ENCODE peak calls at places on chromosomes 11 and 22, in four cellular contexts. G is OCI-LY7, C is esophagus muscularis mucosa, B is MM.1S. Q is an unnamed sample.

GRCh38 chr11:2296913-2297622 is 4.7 kb downstream of the C11orf21 start:
- DNase-seq in G (no peak), C (no peak), B (no peak), Q (peak)

GRCh38 chr11:116172156-116172555 is 600.6 kb downstream of the BUD13 start:
- DNase-seq in G (no peak), C (peak), B (no peak), Q (no peak)

GRCh38 chr22:24925586-24926427 is 20.7 kb downstream of the LHFPL7 start:
- DNase-seq in G (no peak), C (no peak), B (no peak), Q (no peak)

GRCh38 chr11:71543866-71544265 is 4.4 kb upstream of the KRTAP5-9 start:
- DNase-seq in G (peak), C (no peak), B (no peak), Q (no peak)

GRCh38 chr11:128603003-128603715 is 15.8 kb upstream of the ETS1 start:
- DNase-seq in G (no peak), C (no peak), B (no peak), Q (no peak)

GRCh38 chr11:45092901-45093760 is 53.3 kb upstream of the PRDM11 start:
- DNase-seq in G (no peak), C (no peak), B (no peak), Q (no peak)

GRCh38 chr11:71420455-71421241 is 27.5 kb downstream of the DHCR7 start:
- DNase-seq in G (peak), C (no peak), B (peak), Q (peak)

GRCh38 chr11:65430406-65431217 is 8.0 kb downstream of the NEAT1 start:
- DNase-seq in G (peak), C (no peak), B (peak), Q (no peak)

GRCh38 chr22:37273126-37273845 is 9.0 kb upstream of the CYTH4 start:
- DNase-seq in G (no peak), C (no peak), B (no peak), Q (peak)

GRCh38 chr11:3840870-3841425 is at the start of gene RHOG:
- DNase-seq in G (peak), C (peak), B (peak), Q (peak)

GRCh38 chr11:109033627-109034340 is 368.9 kb downstream of the DDX10 start:
- DNase-seq in G (no peak), C (peak), B (no peak), Q (peak)

GRCh38 chr22:20378110-20378509 is 15.8 kb upstream of the ZNF74 start:
- DNase-seq in G (no peak), C (no peak), B (no peak), Q (peak)

GRCh38 chr11:20154381-20154780 is 5.9 kb downstream of the DBX1 start:
- DNase-seq in G (no peak), C (no peak), B (no peak), Q (peak)

GRCh38 chr11:26286472-26287066 is 45.4 kb upstream of the ANO3 start:
- DNase-seq in G (peak), C (no peak), B (no peak), Q (peak)

GRCh38 chr22:43859176-43859575 is 3.1 kb downstream of the SULT4A1 start:
- DNase-seq in G (no peak), C (no peak), B (no peak), Q (peak)

GRCh38 chr11:75762885-75763284 is 5.7 kb upstream of the DGAT2 start:
- DNase-seq in G (no peak), C (no peak), B (no peak), Q (peak)

GRCh38 chr11:32435511-32435946 is at the start of gene WT1:
- DNase-seq in G (no peak), C (no peak), B (no peak), Q (no peak)

GRCh38 chr11:71283960-71284359 is 31.6 kb upstream of the SHANK2 start:
- DNase-seq in G (no peak), C (no peak), B (no peak), Q (peak)

GRCh38 chr11:84524422-84525051 is 1102.6 kb downstream of the DLG2 start:
- DNase-seq in G (peak), C (no peak), B (peak), Q (peak)

GRCh38 chr22:33326540-33327295 is 268.5 kb upstream of the SYN3 start:
- DNase-seq in G (peak), C (no peak), B (no peak), Q (no peak)

GRCh38 chr22:23527971-23528740 is 51.9 kb downstream of the IGLL1 start:
- DNase-seq in G (peak), C (no peak), B (no peak), Q (peak)

GRCh38 chr22:24208012-24208749 is 26.9 kb downstream of the SUSD2 start:
- DNase-seq in G (no peak), C (no peak), B (no peak), Q (peak)

GRCh38 chr22:31490496-31490925 is 869 bp upstream of the EIF4ENIF1 start:
- DNase-seq in G (peak), C (peak), B (peak), Q (peak)

GRCh38 chr11:37788141-37788877 is 1190.3 kb upstream of the RAG2 start:
- DNase-seq in G (no peak), C (no peak), B (no peak), Q (no peak)

GRCh38 chr11:72776844-72777754 is 16.7 kb downstream of the STARD10 start:
- DNase-seq in G (no peak), C (no peak), B (no peak), Q (peak)

GRCh38 chr11:8838248-8838647 is 72.7 kb upstream of the AKIP1 start:
- DNase-seq in G (no peak), C (no peak), B (no peak), Q (no peak)

GRCh38 chr11:93659216-93659615 is 2.3 kb upstream of the CEP295 start:
- DNase-seq in G (no peak), C (no peak), B (no peak), Q (no peak)

DNA sequence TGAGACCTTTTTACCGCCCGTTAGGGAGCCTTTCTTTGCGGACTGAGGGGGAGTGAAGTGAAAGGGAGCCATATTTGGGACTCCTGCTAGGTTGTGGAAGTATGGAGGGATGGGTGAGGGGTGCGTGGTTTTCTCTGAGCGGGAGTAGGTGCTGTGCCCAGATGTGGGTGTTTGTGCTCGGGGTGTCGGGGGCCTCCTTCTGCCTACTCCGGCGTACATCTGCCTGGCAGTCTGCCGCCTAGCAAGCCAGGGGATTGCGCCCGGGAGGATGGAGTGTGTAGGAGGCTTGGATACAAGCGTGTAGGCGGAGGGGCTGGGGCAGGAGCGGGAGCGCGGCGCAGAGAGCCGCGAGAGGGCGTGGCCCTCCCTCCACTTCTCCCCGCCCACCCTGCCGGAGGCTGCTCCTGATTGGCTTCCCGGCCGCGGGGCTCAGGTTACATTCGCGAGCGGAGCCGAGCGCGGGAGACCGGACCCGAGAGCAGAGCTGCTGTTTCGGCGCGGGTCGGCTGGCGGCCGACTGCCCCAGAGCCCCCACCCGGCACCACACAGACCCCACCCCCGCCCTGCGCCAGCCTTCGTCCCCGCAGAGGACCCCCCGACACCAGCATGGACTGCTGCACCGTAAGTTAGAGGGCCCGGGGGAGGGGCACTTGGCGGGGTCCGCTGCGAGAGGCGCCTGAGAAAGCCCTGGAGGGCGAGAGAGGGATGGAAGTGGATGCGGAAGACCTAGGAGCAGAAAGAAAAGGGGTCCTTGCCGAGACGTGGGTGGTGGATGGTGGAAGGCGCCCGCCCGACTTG is at the start of gene NRGN:
- DNase-seq in G (peak), C (peak), B (peak), Q (peak)
- TF ChIP-seq CTCF in G (no peak), C (no peak), B (no peak), Q (no peak)

DNA sequence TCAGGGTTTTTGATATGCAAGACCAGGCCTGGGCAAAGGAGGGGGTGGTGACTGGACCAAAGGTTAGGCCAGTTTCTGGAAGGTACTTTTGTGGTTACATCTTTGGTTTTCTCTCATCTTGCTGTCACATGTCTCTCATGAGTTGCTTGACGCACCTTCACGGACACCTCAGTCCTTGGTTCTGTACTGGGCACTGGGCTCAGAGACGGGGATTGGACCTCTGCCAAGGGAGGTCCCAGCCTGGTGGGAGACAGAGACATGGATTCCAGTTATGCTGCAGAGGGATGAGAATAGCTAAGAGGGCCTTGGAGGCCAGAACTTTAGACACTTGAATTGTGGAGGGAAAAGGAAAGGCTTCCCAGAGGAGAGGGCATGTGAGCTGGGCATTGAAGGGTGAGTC is 1.7 kb downstream of the USP35 start:
- DNase-seq in G (no peak), C (no peak), B (no peak), Q (no peak)
- H3K27ac ChIP-seq in G (no peak), C (no peak), B (no peak), Q (no peak)

GRCh38 chr11:82174610-82175009 is 559.1 kb downstream of the FAM181B start:
- DNase-seq in G (no peak), C (no peak), B (no peak), Q (no peak)
- TF ChIP-seq CTCF in G (peak), C (no peak), B (peak), Q (no peak)

DNA sequence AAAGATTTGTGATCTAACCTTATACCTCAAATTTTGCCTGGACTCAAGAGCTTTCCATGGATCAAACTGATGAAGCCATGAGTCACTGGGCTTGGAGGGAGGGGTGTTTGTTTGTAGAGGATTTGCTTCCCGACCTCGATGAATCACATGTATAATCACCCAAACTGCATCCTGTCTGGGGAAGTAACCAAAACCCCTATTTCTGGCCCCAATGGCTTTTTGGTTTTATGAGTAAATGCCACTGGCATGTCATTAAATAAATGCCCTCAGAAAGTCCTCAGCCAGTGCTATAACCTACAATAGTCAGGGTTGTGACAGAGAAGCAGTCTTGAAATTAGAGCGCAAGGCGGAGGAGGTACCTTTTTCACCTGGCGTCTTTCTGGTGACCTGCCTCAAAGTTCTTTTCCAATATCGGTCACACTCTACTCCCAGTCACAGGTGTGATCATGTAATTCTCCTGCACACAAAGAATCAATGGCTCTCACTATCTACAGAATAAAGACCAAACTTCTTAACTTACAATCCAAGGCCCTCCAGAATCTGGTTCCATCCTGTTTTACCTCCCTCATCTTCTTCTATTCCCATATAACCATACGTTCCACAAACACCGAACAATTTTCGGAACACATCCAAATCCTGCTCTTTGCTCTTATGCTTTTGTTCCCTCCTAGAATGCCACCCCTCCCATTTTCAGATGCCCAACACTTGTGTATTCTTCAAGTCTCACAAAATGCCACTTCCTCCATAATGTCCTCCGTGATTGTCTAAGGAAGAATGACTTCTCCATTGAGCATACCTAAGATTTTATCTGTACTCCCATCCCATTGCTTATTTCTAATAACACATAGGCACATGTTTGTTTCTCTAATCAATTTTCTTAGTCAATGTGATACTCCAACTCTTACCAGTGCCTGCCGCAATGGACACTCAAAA is 81.3 kb upstream of the BLID start:
- DNase-seq in G (no peak), C (no peak), B (no peak), Q (peak)
- H3K27ac ChIP-seq in G (no peak), C (peak), B (no peak), Q (peak)

GRCh38 chr11:117316197-117316961 is at the start of gene BACE1:
- DNase-seq in G (no peak), C (peak), B (no peak), Q (peak)
- TF ChIP-seq CTCF in G (no peak), C (peak), B (no peak), Q (peak)

DNA sequence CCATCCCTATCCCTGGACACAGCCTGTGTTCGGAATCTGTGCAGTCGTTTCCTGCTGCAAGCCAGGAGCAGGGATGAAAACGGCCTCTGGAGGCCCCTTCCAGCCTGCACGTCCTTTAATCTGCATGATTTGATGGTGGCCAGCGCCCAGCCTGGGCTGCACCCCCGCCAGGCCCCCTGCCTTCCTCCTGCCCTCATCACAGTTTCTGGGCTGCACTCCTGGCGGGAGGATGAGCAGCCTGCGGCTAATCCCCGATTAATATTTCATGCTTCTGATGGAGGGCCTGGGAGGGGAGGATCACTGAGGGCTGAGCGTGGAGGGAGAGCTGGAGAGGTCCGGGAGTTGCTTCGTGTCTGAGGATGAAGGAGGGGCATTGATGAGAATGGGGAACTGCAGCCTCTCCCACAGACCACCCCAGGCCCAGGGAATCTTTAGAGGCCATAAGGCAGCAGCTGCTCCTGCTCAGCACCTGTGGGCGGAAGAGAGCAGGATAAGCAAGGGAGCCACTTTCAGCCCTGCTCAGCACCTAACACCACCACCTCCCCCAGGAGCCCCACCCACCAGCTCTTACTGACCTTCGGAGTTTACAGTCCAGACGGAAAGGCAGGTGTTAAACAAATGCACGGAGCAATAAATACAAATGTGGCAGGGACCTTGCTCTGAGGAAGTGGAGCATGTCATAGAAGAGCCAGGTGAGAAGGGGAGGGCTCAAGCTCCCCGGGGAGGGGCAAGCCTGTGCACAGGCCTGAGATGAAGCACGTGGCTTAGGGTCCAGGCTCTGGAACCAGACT is 135.0 kb upstream of the NECTIN1 start:
- DNase-seq in G (peak), C (no peak), B (no peak), Q (no peak)
- H3K27ac ChIP-seq in G (no peak), C (no peak), B (no peak), Q (no peak)

DNA sequence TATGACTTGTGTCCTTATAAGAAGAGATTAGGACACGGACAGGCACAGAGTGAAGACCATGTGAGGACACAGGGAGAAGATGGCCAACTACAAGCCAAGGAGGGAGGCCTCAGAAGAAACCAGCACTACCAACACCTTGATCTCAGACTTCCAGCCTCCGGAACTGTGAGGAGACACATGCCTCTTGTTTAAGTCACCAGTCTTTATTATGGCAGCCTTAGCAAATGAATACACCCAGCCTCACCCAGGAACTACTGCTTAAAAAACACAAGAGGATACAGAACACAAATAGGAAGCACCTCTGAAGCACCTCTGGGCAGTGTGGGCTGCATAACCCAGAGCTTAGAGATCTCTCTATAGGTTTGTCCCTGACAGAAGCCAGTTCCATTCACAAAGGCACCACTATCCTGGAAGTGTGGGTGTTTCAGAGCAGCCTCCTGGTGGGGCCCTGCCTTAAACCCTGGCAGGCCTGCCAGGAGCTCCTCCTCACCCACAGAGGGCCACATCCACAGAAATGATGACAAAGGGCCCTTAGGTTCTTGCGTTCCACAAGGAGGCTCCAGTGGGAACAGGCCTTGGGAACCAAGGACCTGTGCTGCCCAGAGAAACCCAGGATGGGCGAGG is 58.8 kb downstream of the CHRDL2 start:
- DNase-seq in G (no peak), C (peak), B (no peak), Q (peak)
- TF ChIP-seq CTCF in G (no peak), C (no peak), B (no peak), Q (peak)

GRCh38 chr11:11992257-11992690 is 16.2 kb downstream of the DKK3 start:
- DNase-seq in G (no peak), C (no peak), B (no peak), Q (no peak)
- H3K27ac ChIP-seq in G (no peak), C (no peak), B (no peak), Q (no peak)

GRCh38 chr22:49820984-49821383 is 6.7 kb downstream of the BRD1 start:
- DNase-seq in G (no peak), C (no peak), B (no peak), Q (peak)
- TF ChIP-seq CTCF in G (no peak), C (no peak), B (no peak), Q (no peak)

Q was measured in osteoblast.